ENCODE peak calls at places on chromosomes 6 and 20, in four cellular contexts. One of them, this sample, is unnamed.

GRCh38 chr6:108758884-108759283 is 89.3 kb upstream of the ARMC2 start:
- DNase-seq in non-pigmented ciliary epithelial cell: no peak
- DNase-seq in AG08395: no peak
- DNase-seq in fibroblast of mammary gland: no peak
- DNase-seq in this sample: no peak

GRCh38 chr6:42175860-42176259 is 2.7 kb downstream of the GUCA1A start:
- DNase-seq in non-pigmented ciliary epithelial cell: no peak
- DNase-seq in AG08395: no peak
- DNase-seq in fibroblast of mammary gland: no peak
- DNase-seq in this sample: no peak

GRCh38 chr6:117740605-117741004 is 65.3 kb downstream of the NUS1 start:
- DNase-seq in non-pigmented ciliary epithelial cell: no peak
- DNase-seq in AG08395: no peak
- DNase-seq in fibroblast of mammary gland: no peak
- DNase-seq in this sample: no peak

GRCh38 chr6:32906539-32906938 is 34.3 kb downstream of the HLA-DMB start:
- DNase-seq in non-pigmented ciliary epithelial cell: peak
- DNase-seq in AG08395: peak
- DNase-seq in fibroblast of mammary gland: peak
- DNase-seq in this sample: no peak

GRCh38 chr6:114987281-114987680 is 644.5 kb upstream of the HS3ST5 start:
- DNase-seq in non-pigmented ciliary epithelial cell: no peak
- DNase-seq in AG08395: no peak
- DNase-seq in fibroblast of mammary gland: no peak
- DNase-seq in this sample: no peak

GRCh38 chr6:131924881-131925474 is 26.2 kb downstream of the CCN2 start:
- DNase-seq in non-pigmented ciliary epithelial cell: no peak
- DNase-seq in AG08395: peak
- DNase-seq in fibroblast of mammary gland: peak
- DNase-seq in this sample: no peak

GRCh38 chr6:31752739-31753319 is 9.6 kb upstream of the SAPCD1 start:
- DNase-seq in non-pigmented ciliary epithelial cell: peak
- DNase-seq in AG08395: peak
- DNase-seq in fibroblast of mammary gland: peak
- DNase-seq in this sample: no peak

GRCh38 chr20:38349856-38350255 is 3.6 kb downstream of the LBP start:
- DNase-seq in non-pigmented ciliary epithelial cell: no peak
- DNase-seq in AG08395: no peak
- DNase-seq in fibroblast of mammary gland: no peak
- DNase-seq in this sample: no peak

GRCh38 chr6:37368961-37369320 is 15.2 kb downstream of the RNF8 start:
- DNase-seq in non-pigmented ciliary epithelial cell: no peak
- DNase-seq in AG08395: no peak
- DNase-seq in fibroblast of mammary gland: no peak
- DNase-seq in this sample: no peak

GRCh38 chr20:60764771-60765170 is 487.3 kb upstream of the CDH4 start:
- DNase-seq in non-pigmented ciliary epithelial cell: no peak
- DNase-seq in AG08395: no peak
- DNase-seq in fibroblast of mammary gland: no peak
- DNase-seq in this sample: no peak

GRCh38 chr6:143232849-143233248 is 172.2 kb downstream of the AIG1 start:
- DNase-seq in non-pigmented ciliary epithelial cell: no peak
- DNase-seq in AG08395: peak
- DNase-seq in fibroblast of mammary gland: peak
- DNase-seq in this sample: no peak

GRCh38 chr6:73585566-73586415 is 65.0 kb upstream of the EEF1A1 start:
- DNase-seq in non-pigmented ciliary epithelial cell: no peak
- DNase-seq in AG08395: peak
- DNase-seq in fibroblast of mammary gland: peak
- DNase-seq in this sample: no peak

GRCh38 chr6:88165877-88166492 is at the start of gene CNR1:
- DNase-seq in non-pigmented ciliary epithelial cell: no peak
- DNase-seq in AG08395: peak
- DNase-seq in fibroblast of mammary gland: peak
- DNase-seq in this sample: no peak

GRCh38 chr20:16241911-16242310 is 331.3 kb downstream of the KIF16B start:
- DNase-seq in non-pigmented ciliary epithelial cell: no peak
- DNase-seq in AG08395: no peak
- DNase-seq in fibroblast of mammary gland: no peak
- DNase-seq in this sample: no peak

GRCh38 chr6:50198245-50198644 is 148.5 kb upstream of the DEFB112 start:
- DNase-seq in non-pigmented ciliary epithelial cell: no peak
- DNase-seq in AG08395: no peak
- DNase-seq in fibroblast of mammary gland: no peak
- DNase-seq in this sample: no peak

GRCh38 chr20:6000851-6001250 is 50.4 kb downstream of the MCM8 start:
- DNase-seq in non-pigmented ciliary epithelial cell: no peak
- DNase-seq in AG08395: no peak
- DNase-seq in fibroblast of mammary gland: no peak
- DNase-seq in this sample: no peak

GRCh38 chr6:64580346-64580745 is 944.7 kb downstream of the PHF3 start:
- DNase-seq in non-pigmented ciliary epithelial cell: peak
- DNase-seq in AG08395: no peak
- DNase-seq in fibroblast of mammary gland: peak
- DNase-seq in this sample: no peak

GRCh38 chr20:7971536-7972285 is 31.5 kb upstream of the HAO1 start:
- DNase-seq in non-pigmented ciliary epithelial cell: no peak
- DNase-seq in AG08395: peak
- DNase-seq in fibroblast of mammary gland: peak
- DNase-seq in this sample: no peak

GRCh38 chr6:127618729-127619128 is 41.8 kb downstream of the C6orf58 start:
- DNase-seq in non-pigmented ciliary epithelial cell: no peak
- DNase-seq in AG08395: no peak
- DNase-seq in fibroblast of mammary gland: peak
- DNase-seq in this sample: no peak

GRCh38 chr6:128742900-128743299 is 140.0 kb upstream of the LAMA2 start:
- DNase-seq in non-pigmented ciliary epithelial cell: no peak
- DNase-seq in AG08395: no peak
- DNase-seq in fibroblast of mammary gland: no peak
- DNase-seq in this sample: no peak

GRCh38 chr20:5821627-5822215 is 71.5 kb downstream of the SHLD1 start:
- DNase-seq in non-pigmented ciliary epithelial cell: no peak
- DNase-seq in AG08395: peak
- DNase-seq in fibroblast of mammary gland: peak
- DNase-seq in this sample: no peak

GRCh38 chr20:53331151-53331973 is 262.3 kb downstream of the ZNF217 start:
- DNase-seq in non-pigmented ciliary epithelial cell: no peak
- DNase-seq in AG08395: peak
- DNase-seq in fibroblast of mammary gland: peak
- DNase-seq in this sample: no peak

GRCh38 chr6:107361568-107362270 is 97.6 kb downstream of the PDSS2 start:
- DNase-seq in non-pigmented ciliary epithelial cell: peak
- DNase-seq in AG08395: peak
- DNase-seq in fibroblast of mammary gland: peak
- DNase-seq in this sample: no peak

GRCh38 chr6:132746049-132746448 is 11.7 kb downstream of the VNN2 start:
- DNase-seq in non-pigmented ciliary epithelial cell: no peak
- DNase-seq in AG08395: no peak
- DNase-seq in fibroblast of mammary gland: no peak
- DNase-seq in this sample: no peak

GRCh38 chr6:2914318-2914660 is 11.2 kb upstream of the SERPINB9 start:
- DNase-seq in non-pigmented ciliary epithelial cell: no peak
- DNase-seq in AG08395: no peak
- DNase-seq in fibroblast of mammary gland: no peak
- DNase-seq in this sample: no peak

GRCh38 chr6:14502551-14502950 is 385.0 kb downstream of the CD83 start:
- DNase-seq in non-pigmented ciliary epithelial cell: no peak
- DNase-seq in AG08395: no peak
- DNase-seq in fibroblast of mammary gland: peak
- DNase-seq in this sample: no peak

GRCh38 chr6:123091091-123091895 is 95.3 kb downstream of the CLVS2 start:
- DNase-seq in non-pigmented ciliary epithelial cell: peak
- DNase-seq in AG08395: no peak
- DNase-seq in fibroblast of mammary gland: peak
- DNase-seq in this sample: no peak

GRCh38 chr6:106085984-106086832 is at the start of gene PRDM1:
- DNase-seq in non-pigmented ciliary epithelial cell: no peak
- DNase-seq in AG08395: peak
- DNase-seq in fibroblast of mammary gland: peak
- DNase-seq in this sample: peak

GRCh38 chr20:41649489-41649888 is 31.3 kb upstream of the CHD6 start:
- DNase-seq in non-pigmented ciliary epithelial cell: no peak
- DNase-seq in AG08395: no peak
- DNase-seq in fibroblast of mammary gland: no peak
- DNase-seq in this sample: no peak

GRCh38 chr6:31131595-31131994 is 7.3 kb downstream of the PSORS1C2 start:
- DNase-seq in non-pigmented ciliary epithelial cell: no peak
- DNase-seq in AG08395: no peak
- DNase-seq in fibroblast of mammary gland: no peak
- DNase-seq in this sample: no peak

This sample was measured in head of caudate nucleus.